ENCODE peak calls at places on chromosomes 12 and 14, in seven cellular contexts. One of them, this sample, is unnamed.

GRCh38 chr12:18281941-18282340 is 20.6 kb downstream of the PIK3C2G start:
- DNase-seq in H1: no peak
- DNase-seq in HCT116: no peak
- DNase-seq in K562: no peak
- DNase-seq in SK-N-SH: no peak
- DNase-seq in GM12878: no peak
- DNase-seq in HepG2: no peak
- DNase-seq in this sample: no peak

GRCh38 chr14:41868396-41868795 is 261.7 kb downstream of the LRFN5 start:
- DNase-seq in HCT116: no peak
- DNase-seq in SK-N-SH: no peak
- DNase-seq in GM12878: no peak
- DNase-seq in K562: no peak
- DNase-seq in H1: no peak
- DNase-seq in HepG2: no peak
- DNase-seq in this sample: no peak

GRCh38 chr12:110179291-110179690 is 55.1 kb downstream of the IFT81 start:
- DNase-seq in H1: no peak
- DNase-seq in HepG2: no peak
- DNase-seq in SK-N-SH: no peak
- DNase-seq in K562: no peak
- DNase-seq in GM12878: no peak
- DNase-seq in HCT116: no peak
- DNase-seq in this sample: no peak

GRCh38 chr12:14935031-14935430 is 3.3 kb downstream of the ERP27 start:
- DNase-seq in SK-N-SH: no peak
- DNase-seq in K562: no peak
- DNase-seq in GM12878: no peak
- DNase-seq in HCT116: no peak
- DNase-seq in H1: no peak
- DNase-seq in HepG2: no peak
- DNase-seq in this sample: peak

GRCh38 chr14:75715926-75716780 is 55.1 kb downstream of the TTLL5 start:
- DNase-seq in GM12878: no peak
- DNase-seq in HepG2: no peak
- DNase-seq in K562: no peak
- DNase-seq in HCT116: no peak
- DNase-seq in SK-N-SH: no peak
- DNase-seq in H1: no peak
- DNase-seq in this sample: no peak

GRCh38 chr12:12469386-12469785 is 93.3 kb downstream of the DUSP16 start:
- DNase-seq in HCT116: no peak
- DNase-seq in H1: no peak
- DNase-seq in GM12878: no peak
- DNase-seq in SK-N-SH: no peak
- DNase-seq in K562: no peak
- DNase-seq in HepG2: no peak
- DNase-seq in this sample: no peak

GRCh38 chr14:64147126-64147790 is 146.9 kb downstream of the ESR2 start:
- DNase-seq in HepG2: no peak
- DNase-seq in K562: no peak
- DNase-seq in HCT116: no peak
- DNase-seq in GM12878: no peak
- DNase-seq in SK-N-SH: no peak
- DNase-seq in H1: no peak
- DNase-seq in this sample: no peak

GRCh38 chr14:22547948-22548750 is 40.9 kb downstream of the DAD1 start:
- DNase-seq in GM12878: no peak
- DNase-seq in SK-N-SH: no peak
- DNase-seq in HCT116: no peak
- DNase-seq in HepG2: no peak
- DNase-seq in K562: no peak
- DNase-seq in H1: no peak
- DNase-seq in this sample: no peak

GRCh38 chr12:132429122-132429931 is 60.6 kb upstream of the FBRSL1 start:
- DNase-seq in H1: no peak
- DNase-seq in GM12878: no peak
- DNase-seq in SK-N-SH: peak
- DNase-seq in HCT116: no peak
- DNase-seq in K562: no peak
- DNase-seq in HepG2: peak
- DNase-seq in this sample: no peak

GRCh38 chr14:55212611-55213010 is 21.2 kb upstream of the DLGAP5 start:
- DNase-seq in SK-N-SH: no peak
- DNase-seq in GM12878: no peak
- DNase-seq in HCT116: no peak
- DNase-seq in K562: no peak
- DNase-seq in H1: no peak
- DNase-seq in HepG2: no peak
- DNase-seq in this sample: no peak

GRCh38 chr12:48995061-48995879 is 3.9 kb downstream of the DDN start:
- DNase-seq in SK-N-SH: peak
- DNase-seq in H1: no peak
- DNase-seq in GM12878: no peak
- DNase-seq in HepG2: peak
- DNase-seq in K562: peak
- DNase-seq in HCT116: peak
- DNase-seq in this sample: peak

GRCh38 chr12:130713581-130713991 is 2.5 kb downstream of the RIMBP2 start:
- DNase-seq in SK-N-SH: peak
- DNase-seq in HepG2: no peak
- DNase-seq in K562: no peak
- DNase-seq in HCT116: no peak
- DNase-seq in GM12878: no peak
- DNase-seq in H1: no peak
- DNase-seq in this sample: no peak

GRCh38 chr14:69005432-69006148 is 26.5 kb upstream of the ACTN1 start:
- DNase-seq in GM12878: no peak
- DNase-seq in HepG2: peak
- DNase-seq in K562: no peak
- DNase-seq in H1: no peak
- DNase-seq in SK-N-SH: peak
- DNase-seq in HCT116: peak
- DNase-seq in this sample: no peak

GRCh38 chr12:127324681-127325080 is 942.3 kb upstream of the TMEM132C start:
- DNase-seq in HepG2: no peak
- DNase-seq in K562: no peak
- DNase-seq in H1: no peak
- DNase-seq in GM12878: no peak
- DNase-seq in SK-N-SH: no peak
- DNase-seq in HCT116: no peak
- DNase-seq in this sample: no peak

GRCh38 chr12:31524791-31525495 is 66.0 kb downstream of the DENND5B start:
- DNase-seq in K562: no peak
- DNase-seq in GM12878: peak
- DNase-seq in H1: no peak
- DNase-seq in SK-N-SH: no peak
- DNase-seq in HCT116: peak
- DNase-seq in HepG2: no peak
- DNase-seq in this sample: no peak

GRCh38 chr14:24634158-24634557 is at the start of gene GZMB:
- DNase-seq in H1: no peak
- DNase-seq in SK-N-SH: no peak
- DNase-seq in K562: no peak
- DNase-seq in HepG2: no peak
- DNase-seq in HCT116: no peak
- DNase-seq in GM12878: no peak
- DNase-seq in this sample: no peak

GRCh38 chr12:1798734-1799067 is 21.7 kb upstream of the LRTM2 start:
- DNase-seq in K562: no peak
- DNase-seq in H1: no peak
- DNase-seq in HepG2: no peak
- DNase-seq in HCT116: no peak
- DNase-seq in SK-N-SH: peak
- DNase-seq in GM12878: no peak
- DNase-seq in this sample: no peak

GRCh38 chr12:30268036-30268435 is 427.6 kb downstream of the IPO8 start:
- DNase-seq in H1: no peak
- DNase-seq in SK-N-SH: no peak
- DNase-seq in K562: no peak
- DNase-seq in HCT116: no peak
- DNase-seq in HepG2: no peak
- DNase-seq in GM12878: no peak
- DNase-seq in this sample: no peak

DNA sequence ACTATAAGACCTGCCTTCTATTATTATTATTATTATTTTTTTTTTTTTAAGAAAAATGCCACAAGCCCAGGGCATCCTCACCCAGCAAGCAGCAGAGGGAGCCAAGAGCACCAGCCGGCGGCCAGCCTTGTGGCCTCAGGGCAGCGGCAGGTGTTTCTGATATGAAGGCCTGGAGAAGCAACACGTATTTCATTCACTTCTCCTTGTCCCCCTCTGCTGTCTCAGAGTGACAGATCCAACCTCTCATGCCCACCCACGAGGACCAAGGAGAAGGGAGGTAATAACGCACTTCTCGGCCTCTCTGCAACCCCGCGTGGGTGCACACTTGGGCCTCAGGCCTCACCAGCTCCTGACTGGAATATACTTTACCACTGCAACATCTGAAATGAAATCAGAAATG is 25.4 kb downstream of the CDC42BPB start:
- DNase-seq in HepG2: no peak
- DNase-seq in SK-N-SH: peak
- DNase-seq in K562: no peak
- DNase-seq in HCT116: no peak
- DNase-seq in GM12878: no peak
- DNase-seq in H1: no peak
- DNase-seq in this sample: no peak
- TF ChIP-seq JUND in HepG2: no peak
- TF ChIP-seq JUND in SK-N-SH: no peak
- TF ChIP-seq JUND in K562: no peak
- TF ChIP-seq JUND in HCT116: no peak
- TF ChIP-seq JUND in GM12878: no peak
- TF ChIP-seq JUND in H1: no peak
- TF ChIP-seq JUND in this sample: no peak

DNA sequence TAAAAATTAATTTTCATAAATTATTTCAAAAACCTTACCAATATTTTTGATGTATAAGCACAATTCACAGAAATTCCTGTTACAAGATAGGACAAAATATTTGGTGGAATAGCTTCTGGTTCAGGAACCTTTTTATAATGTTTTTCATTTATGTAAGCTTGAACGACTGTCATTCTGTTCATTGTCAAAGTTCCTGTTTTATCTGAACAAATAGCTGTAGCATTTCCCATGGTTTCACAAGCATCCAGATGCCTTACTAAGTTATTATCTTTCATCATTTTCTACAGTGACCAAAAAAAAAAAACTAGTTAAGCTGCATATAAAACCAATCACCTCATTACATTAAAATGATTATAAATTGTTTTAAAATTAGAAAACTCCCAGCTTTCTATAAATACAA is 87.1 kb downstream of the ATP2B1 start:
- DNase-seq in GM12878: no peak
- DNase-seq in K562: no peak
- DNase-seq in HepG2: no peak
- DNase-seq in SK-N-SH: peak
- DNase-seq in HCT116: no peak
- DNase-seq in H1: no peak
- DNase-seq in this sample: no peak
- TF ChIP-seq JUND in GM12878: no peak
- TF ChIP-seq JUND in K562: no peak
- TF ChIP-seq JUND in HepG2: no peak
- TF ChIP-seq JUND in SK-N-SH: no peak
- TF ChIP-seq JUND in HCT116: no peak
- TF ChIP-seq JUND in H1: no peak
- TF ChIP-seq JUND in this sample: no peak

DNA sequence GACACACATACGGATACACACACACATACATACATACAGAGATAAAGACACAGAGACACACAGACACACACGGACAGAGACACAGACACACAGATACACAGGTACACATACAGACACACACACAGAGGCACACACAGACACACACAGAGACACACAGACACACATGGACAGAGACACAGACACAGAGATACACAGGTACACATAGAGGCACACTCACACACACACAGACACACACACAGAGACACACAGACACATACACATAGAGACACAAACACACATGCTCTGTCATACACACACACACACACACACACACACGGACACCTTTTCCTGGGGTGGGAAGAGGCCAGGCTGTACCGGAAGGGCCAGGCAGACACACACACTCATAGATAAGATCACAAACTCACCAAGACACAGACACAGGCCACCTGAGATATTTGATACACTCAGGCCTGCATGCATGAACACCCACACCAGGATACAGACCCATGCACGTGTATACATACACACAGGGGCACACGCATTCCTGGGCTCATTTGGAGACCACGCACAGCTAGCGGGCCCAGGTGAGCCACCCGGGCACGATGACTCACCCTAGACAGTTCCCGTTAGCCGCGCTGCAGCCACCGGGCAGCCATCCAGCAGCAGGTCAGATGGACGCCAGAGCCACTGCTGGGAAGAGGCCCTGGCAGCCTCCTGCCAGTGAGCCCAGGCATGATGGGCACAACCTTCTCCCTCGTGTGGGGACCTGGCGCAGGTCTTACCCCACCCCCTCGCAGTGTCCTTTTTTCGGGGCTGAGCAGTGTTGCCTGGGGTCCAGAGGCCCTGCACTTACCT is 1.8 kb upstream of the AHNAK2 start:
- DNase-seq in SK-N-SH: peak
- DNase-seq in HCT116: no peak
- DNase-seq in HepG2: no peak
- DNase-seq in GM12878: no peak
- DNase-seq in K562: no peak
- DNase-seq in H1: no peak
- DNase-seq in this sample: no peak
- TF ChIP-seq JUND in SK-N-SH: no peak
- TF ChIP-seq JUND in HCT116: no peak
- TF ChIP-seq JUND in HepG2: peak
- TF ChIP-seq JUND in GM12878: no peak
- TF ChIP-seq JUND in K562: peak
- TF ChIP-seq JUND in H1: no peak
- TF ChIP-seq JUND in this sample: no peak

GRCh38 chr14:100659345-100660001 is 67.2 kb upstream of the DLK1 start:
- DNase-seq in H1: no peak
- DNase-seq in K562: no peak
- DNase-seq in SK-N-SH: no peak
- DNase-seq in HCT116: no peak
- DNase-seq in HepG2: no peak
- DNase-seq in GM12878: no peak
- DNase-seq in this sample: no peak

GRCh38 chr14:100658514-100658886 is 68.2 kb upstream of the DLK1 start:
- DNase-seq in HCT116: no peak
- DNase-seq in GM12878: no peak
- DNase-seq in HepG2: peak
- DNase-seq in H1: no peak
- DNase-seq in K562: peak
- DNase-seq in SK-N-SH: no peak
- DNase-seq in this sample: no peak

GRCh38 chr14:100661340-100661712 is 65.4 kb upstream of the DLK1 start:
- DNase-seq in GM12878: no peak
- DNase-seq in K562: no peak
- DNase-seq in H1: no peak
- DNase-seq in HepG2: no peak
- DNase-seq in HCT116: no peak
- DNase-seq in SK-N-SH: no peak
- DNase-seq in this sample: no peak

GRCh38 chr14:100662850-100663527 is 63.7 kb upstream of the DLK1 start:
- DNase-seq in HepG2: peak
- DNase-seq in H1: no peak
- DNase-seq in GM12878: no peak
- DNase-seq in SK-N-SH: peak
- DNase-seq in HCT116: peak
- DNase-seq in K562: peak
- DNase-seq in this sample: peak

GRCh38 chr14:100660498-100661339 is 66.0 kb upstream of the DLK1 start:
- DNase-seq in K562: no peak
- DNase-seq in H1: no peak
- DNase-seq in SK-N-SH: no peak
- DNase-seq in HCT116: peak
- DNase-seq in GM12878: no peak
- DNase-seq in HepG2: peak
- DNase-seq in this sample: no peak
- TF ChIP-seq JUND in K562: no peak
- TF ChIP-seq JUND in H1: no peak
- TF ChIP-seq JUND in SK-N-SH: no peak
- TF ChIP-seq JUND in HCT116: no peak
- TF ChIP-seq JUND in GM12878: no peak
- TF ChIP-seq JUND in HepG2: peak
- TF ChIP-seq JUND in this sample: no peak

This sample was measured in T47D.